ENCODE peak calls at places on chromosomes 3 and 15, in six cellular contexts. D is mucosa of descending colon; E is activated T-cell treated with anti-CD3 and anti-CD28 coated beads, Interleukin-2, amount 50 U/mL, for 1 hour; K is psoas muscle; C is T-helper 17 cell; G is NCI-H1930. A is an unnamed sample.

GRCh38 chr3:11479230-11479620 is 164.5 kb downstream of the VGLL4 start:
- DNase-seq in D (no peak), E (no peak), K (no peak), C (no peak), G (no peak), A (no peak)

GRCh38 chr15:70833897-70834765 is 19.8 kb downstream of the LARP6 start:
- DNase-seq in D (no peak), E (no peak), K (no peak), C (no peak), G (no peak), A (no peak)

GRCh38 chr3:63886843-63887242 is 23.2 kb downstream of the ATXN7 start:
- DNase-seq in D (no peak), E (no peak), K (no peak), C (no peak), G (no peak), A (no peak)

GRCh38 chr3:141933421-141934300 is 57.2 kb downstream of the ATP1B3 start:
- DNase-seq in D (no peak), E (no peak), K (no peak), C (no peak), G (no peak), A (no peak)

GRCh38 chr3:6601374-6601773 is 259.5 kb upstream of the GRM7 start:
- DNase-seq in D (no peak), E (no peak), K (no peak), C (no peak), G (no peak), A (no peak)

GRCh38 chr3:105327662-105328337 is 38.9 kb upstream of the ALCAM start:
- DNase-seq in D (no peak), E (no peak), K (no peak), C (no peak), G (no peak), A (no peak)

GRCh38 chr15:58840048-58840447 is 68.9 kb downstream of the MINDY2 start:
- DNase-seq in D (no peak), E (no peak), K (no peak), C (no peak), G (no peak), A (no peak)

GRCh38 chr15:65791335-65792129 is 561 bp downstream of the DENND4A start:
- DNase-seq in D (peak; percentile 72), E (peak; percentile 59), K (peak; percentile 73), C (peak; percentile 48), G (peak; percentile 41), A (no peak)

GRCh38 chr3:127019449-127019848 is 36.5 kb downstream of the PLXNA1 start:
- DNase-seq in D (no peak), E (no peak), K (no peak), C (no peak), G (no peak), A (no peak)

GRCh38 chr3:126114406-126115386 is 30.8 kb upstream of the SLC41A3 start:
- DNase-seq in D (peak; percentile 14), E (peak; percentile 11), K (no peak), C (no peak), G (no peak), A (no peak)

GRCh38 chr3:134441321-134441720 is 44.5 kb downstream of the ANAPC13 start:
- DNase-seq in D (no peak), E (no peak), K (no peak), C (no peak), G (no peak), A (no peak)

GRCh38 chr3:60839242-60839641 is 412.0 kb downstream of the FHIT start:
- DNase-seq in D (no peak), E (no peak), K (no peak), C (no peak), G (no peak), A (no peak)

GRCh38 chr15:60840703-60841411 is 361.9 kb upstream of the ICE2 start:
- DNase-seq in D (no peak), E (peak; percentile 46), K (no peak), C (peak; percentile 26), G (no peak), A (no peak)

GRCh38 chr3:20104167-20104661 is 64.0 kb downstream of the KAT2B start:
- DNase-seq in D (no peak), E (peak; percentile 32), K (no peak), C (peak; percentile 18), G (no peak), A (no peak)

GRCh38 chr15:62453979-62454378 is 288.9 kb upstream of the C2CD4B start:
- DNase-seq in D (no peak), E (no peak), K (no peak), C (no peak), G (no peak), A (no peak)

GRCh38 chr3:177498037-177498857 is 301.0 kb upstream of the TBL1XR1 start:
- DNase-seq in D (no peak), E (no peak), K (no peak), C (no peak), G (no peak), A (no peak)

GRCh38 chr3:45807645-45808540 is 11.6 kb upstream of the SLC6A20 start:
- DNase-seq in D (no peak), E (no peak), K (no peak), C (no peak), G (peak; percentile 49), A (no peak)

GRCh38 chr3:141239551-141240281 is 8.1 kb downstream of the PXYLP1 start:
- DNase-seq in D (no peak), E (no peak), K (no peak), C (no peak), G (no peak), A (no peak)

GRCh38 chr15:63041982-63042878 is at the start of gene TPM1:
- DNase-seq in D (peak; percentile 92), E (peak; percentile 25), K (peak; percentile 92), C (no peak), G (no peak), A (no peak)

GRCh38 chr3:87145553-87145952 is 81.6 kb upstream of the CHMP2B start:
- DNase-seq in D (no peak), E (no peak), K (no peak), C (no peak), G (no peak), A (no peak)

GRCh38 chr3:144265527-144266100 is 294.0 kb downstream of the DIPK2A start:
- DNase-seq in D (no peak), E (no peak), K (no peak), C (no peak), G (no peak), A (no peak)

GRCh38 chr15:89030311-89030710 is 57.9 kb upstream of the ABHD2 start:
- DNase-seq in D (no peak), E (no peak), K (no peak), C (no peak), G (no peak), A (no peak)

GRCh38 chr3:71492566-71492965 is 91.0 kb downstream of the FOXP1 start:
- DNase-seq in D (no peak), E (no peak), K (no peak), C (no peak), G (no peak), A (no peak)

GRCh38 chr15:64732156-64732860 is 43.1 kb downstream of the RBPMS2 start:
- DNase-seq in D (no peak), E (no peak), K (no peak), C (no peak), G (no peak), A (no peak)

GRCh38 chr3:105013657-105014056 is 353.1 kb upstream of the ALCAM start:
- DNase-seq in D (no peak), E (no peak), K (no peak), C (no peak), G (no peak), A (no peak)

GRCh38 chr15:79016527-79017170 is 71.8 kb upstream of the CTSH start:
- DNase-seq in D (no peak), E (no peak), K (no peak), C (no peak), G (no peak), A (no peak)

GRCh38 chr3:184874709-184875644 is 63.0 kb downstream of the VPS8 start:
- DNase-seq in D (peak; percentile 30), E (no peak), K (no peak), C (no peak), G (peak; percentile 14), A (no peak)